ENCODE peak calls at places on chromosome 2, in eight cellular contexts. B is gastrocnemius medialis; Q is RKO; U is stimulated activated CD4-positive, alpha-beta T cell treated with anti-CD3 and anti-CD28 coated beads, Interleukin-4, amount 100 ng/mL, for 48 hours; P is LoVo; Y is ACHN; J is HFFc6; C is memory B cell. H is an unnamed sample.

GRCh38 chr2:29110916-29111315 is 4.3 kb upstream of the CLIP4 start:
- DNase-seq in B (no peak), U (no peak), P (no peak), Q (no peak), C (no peak), Y (no peak), J (no peak), H (no peak)

GRCh38 chr2:127102464-127103242 is 4.3 kb downstream of the BIN1 start:
- DNase-seq in U (no peak), J (no peak), P (no peak), C (no peak), Y (no peak), B (peak), Q (no peak), H (no peak)

GRCh38 chr2:182245963-182246362 is 180.9 kb downstream of the PDE1A start:
- DNase-seq in B (no peak), Y (no peak), C (no peak), U (no peak), Q (no peak), J (peak), P (no peak), H (no peak)

GRCh38 chr2:18432999-18433398 is 127.5 kb downstream of the RDH14 start:
- DNase-seq in C (no peak), Y (no peak), Q (no peak), B (no peak), U (no peak), J (no peak), P (no peak), H (no peak)

GRCh38 chr2:224469374-224469964 is 67.6 kb upstream of the FAM124B start:
- DNase-seq in B (no peak), Y (no peak), C (no peak), J (no peak), Q (no peak), U (no peak), P (no peak), H (no peak)

GRCh38 chr2:144241801-144242200 is 278.1 kb downstream of the ZEB2 start:
- DNase-seq in P (no peak), Q (no peak), U (no peak), B (no peak), C (no peak), Y (no peak), J (no peak), H (no peak)

GRCh38 chr2:172702451-172702850 is 33.2 kb upstream of the RAPGEF4 start:
- DNase-seq in J (no peak), C (no peak), Y (no peak), Q (no peak), U (no peak), P (no peak), B (no peak), H (no peak)

GRCh38 chr2:120779781-120780283 is 44.2 kb downstream of the GLI2 start:
- DNase-seq in J (peak), Y (no peak), U (no peak), Q (no peak), B (no peak), P (no peak), C (no peak), H (no peak)

GRCh38 chr2:36296798-36297197 is 58.8 kb upstream of the CRIM1 start:
- DNase-seq in Q (no peak), C (no peak), U (no peak), Y (no peak), B (no peak), P (no peak), J (no peak), H (no peak)

GRCh38 chr2:72926368-72926767 is 9.0 kb downstream of the EMX1 start:
- DNase-seq in P (no peak), C (no peak), U (no peak), J (no peak), Y (no peak), Q (no peak), B (no peak), H (no peak)

GRCh38 chr2:35410431-35411061 is 945.0 kb upstream of the CRIM1 start:
- DNase-seq in B (no peak), P (peak), J (peak), Q (peak), C (no peak), Y (peak), U (peak), H (peak)

GRCh38 chr2:237059155-237059875 is 26.4 kb upstream of the COPS8 start:
- DNase-seq in C (no peak), U (no peak), B (no peak), Y (no peak), P (no peak), Q (no peak), J (no peak), H (no peak)

GRCh38 chr2:240561325-240561971 is 1.3 kb downstream of the DUSP28 start:
- DNase-seq in B (peak), Y (peak), P (peak), J (peak), C (no peak), Q (peak), U (no peak), H (peak)

GRCh38 chr2:18749912-18750526 is 160.7 kb upstream of the NT5C1B start:
- DNase-seq in Q (peak), C (peak), J (peak), Y (peak), P (peak), U (peak), B (no peak), H (no peak)

GRCh38 chr2:39416172-39416571 is 20.9 kb downstream of the MAP4K3 start:
- DNase-seq in Y (no peak), J (no peak), B (no peak), P (no peak), C (no peak), U (no peak), Q (no peak), H (no peak)

GRCh38 chr2:152033146-152033545 is 65.7 kb downstream of the CACNB4 start:
- DNase-seq in P (no peak), Y (no peak), B (no peak), J (no peak), Q (no peak), U (no peak), C (no peak), H (no peak)

GRCh38 chr2:226661789-226662545 is 137.7 kb downstream of the IRS1 start:
- DNase-seq in J (peak), Y (peak), C (no peak), U (no peak), Q (peak), B (peak), P (peak), H (no peak)

GRCh38 chr2:174009488-174010223 is 44.5 kb upstream of the SP3 start:
- DNase-seq in Q (no peak), B (no peak), U (no peak), P (no peak), Y (no peak), C (no peak), J (peak), H (no peak)

GRCh38 chr2:190862591-190862991 is 18.0 kb upstream of the GLS start:
- DNase-seq in C (no peak), P (no peak), Q (no peak), J (peak), B (no peak), Y (no peak), U (no peak), H (no peak)

GRCh38 chr2:101113441-101114267 is 37.5 kb downstream of the TBC1D8 start:
- DNase-seq in U (no peak), P (peak), Y (no peak), B (peak), C (no peak), J (peak), Q (no peak), H (peak)